ENCODE peak calls at places on chromosomes 1 and 21, in six cellular contexts. Y, P, S, K, E and F are unnamed samples.

GRCh38 chr21:14382486-14382834 is 486 bp downstream of the HSPA13 start:
- DNase-seq in E (peak), S (no peak), Y (no peak), P (peak), K (no peak), F (peak)

GRCh38 chr1:50476800-50477199 is 53.6 kb upstream of the DMRTA2 start:
- DNase-seq in E (no peak), S (no peak), Y (no peak), P (no peak), K (no peak), F (no peak)

GRCh38 chr1:105678334-105678733 is 1378.1 kb upstream of the PRMT6 start:
- DNase-seq in K (no peak), Y (no peak), P (no peak), E (no peak), S (no peak), F (no peak)

GRCh38 chr21:18164933-18165332 is 79.7 kb upstream of the CHODL start:
- DNase-seq in S (no peak), E (no peak), P (no peak), Y (no peak), K (peak), F (no peak)

GRCh38 chr1:78045850-78046778 is at the start of gene GIPC2:
- DNase-seq in E (peak), P (peak), K (no peak), Y (peak), S (no peak), F (peak)

GRCh38 chr1:83815348-83815747 is 183.6 kb downstream of the TTLL7 start:
- DNase-seq in K (no peak), S (no peak), P (peak), Y (no peak), E (no peak), F (no peak)

GRCh38 chr1:22410928-22411495 is 40.6 kb upstream of the ZBTB40 start:
- DNase-seq in K (no peak), Y (no peak), E (no peak), S (no peak), P (no peak), F (no peak)

GRCh38 chr1:902023-902422 is 21.7 kb upstream of the SAMD11 start:
- DNase-seq in Y (no peak), K (no peak), E (no peak), P (no peak), S (no peak), F (no peak)

GRCh38 chr1:89262643-89263042 is 10.0 kb downstream of the GBP5 start:
- DNase-seq in S (no peak), P (peak), E (no peak), K (no peak), Y (no peak), F (no peak)

GRCh38 chr1:113903496-113904291 is 905 bp downstream of the AP4B1 start:
- DNase-seq in Y (no peak), S (no peak), E (no peak), K (peak), P (no peak), F (no peak)

GRCh38 chr1:33985166-33985565 is 121.3 kb downstream of the HMGB4 start:
- DNase-seq in Y (no peak), P (no peak), K (no peak), S (no peak), E (no peak), F (no peak)

GRCh38 chr1:178341218-178341956 is 155.4 kb downstream of the CLEC20A start:
- DNase-seq in E (peak), S (peak), K (peak), P (peak), Y (no peak), F (peak)

GRCh38 chr21:44949161-44950015 is 9.6 kb downstream of the SLX9 start:
- DNase-seq in Y (peak), P (peak), E (peak), K (peak), S (no peak), F (peak)

GRCh38 chr1:177209357-177209756 is 38.6 kb downstream of the BRINP2 start:
- DNase-seq in P (peak), S (peak), K (peak), Y (no peak), E (no peak), F (no peak)